ENCODE peak calls at places on chromosomes 6 and 20, in six cellular contexts. One of them, this sample, is unnamed.

GRCh38 chr20:47610945-47611250 is 109.2 kb downstream of the NCOA3 start:
- DNase-seq in transverse colon: no peak
- DNase-seq in breast epithelium: no peak
- DNase-seq in BJ: no peak
- DNase-seq in Peyer's patch: no peak
- DNase-seq in astrocyte: no peak
- DNase-seq in this sample: no peak

GRCh38 chr6:241331-241865 is 50.9 kb upstream of the DUSP22 start:
- DNase-seq in breast epithelium: no peak
- DNase-seq in Peyer's patch: no peak
- DNase-seq in transverse colon: no peak
- DNase-seq in BJ: no peak
- DNase-seq in astrocyte: no peak
- DNase-seq in this sample: no peak

GRCh38 chr6:37205189-37205996 is 35.4 kb downstream of the PIM1 start:
- DNase-seq in Peyer's patch: peak
- DNase-seq in transverse colon: no peak
- DNase-seq in astrocyte: no peak
- DNase-seq in BJ: no peak
- DNase-seq in breast epithelium: no peak
- DNase-seq in this sample: no peak

GRCh38 chr20:36175475-36175995 is 21.0 kb downstream of the EPB41L1 start:
- DNase-seq in BJ: no peak
- DNase-seq in astrocyte: no peak
- DNase-seq in transverse colon: no peak
- DNase-seq in Peyer's patch: no peak
- DNase-seq in breast epithelium: no peak
- DNase-seq in this sample: no peak

GRCh38 chr20:51525241-51526104 is 17.0 kb downstream of the NFATC2 start:
- DNase-seq in BJ: no peak
- DNase-seq in Peyer's patch: peak
- DNase-seq in transverse colon: peak
- DNase-seq in astrocyte: no peak
- DNase-seq in breast epithelium: no peak
- DNase-seq in this sample: no peak

GRCh38 chr20:46040902-46041535 is 12.0 kb downstream of the SLC12A5 start:
- DNase-seq in Peyer's patch: no peak
- DNase-seq in breast epithelium: no peak
- DNase-seq in astrocyte: peak
- DNase-seq in BJ: no peak
- DNase-seq in transverse colon: no peak
- DNase-seq in this sample: no peak

GRCh38 chr6:35294308-35294945 is 3.2 kb upstream of the DEF6 start:
- DNase-seq in Peyer's patch: peak
- DNase-seq in transverse colon: peak
- DNase-seq in BJ: no peak
- DNase-seq in breast epithelium: no peak
- DNase-seq in astrocyte: no peak
- DNase-seq in this sample: peak

GRCh38 chr6:13248053-13248452 is 80.3 kb downstream of the TBC1D7 start:
- DNase-seq in breast epithelium: no peak
- DNase-seq in Peyer's patch: no peak
- DNase-seq in astrocyte: peak
- DNase-seq in BJ: peak
- DNase-seq in transverse colon: no peak
- DNase-seq in this sample: no peak

GRCh38 chr6:1585669-1586049 is 24.1 kb upstream of the FOXC1 start:
- DNase-seq in BJ: no peak
- DNase-seq in breast epithelium: no peak
- DNase-seq in transverse colon: no peak
- DNase-seq in Peyer's patch: no peak
- DNase-seq in astrocyte: no peak
- DNase-seq in this sample: no peak

GRCh38 chr6:139590206-139590605 is 215.8 kb upstream of the CITED2 start:
- DNase-seq in Peyer's patch: no peak
- DNase-seq in transverse colon: peak
- DNase-seq in breast epithelium: no peak
- DNase-seq in BJ: no peak
- DNase-seq in astrocyte: no peak
- DNase-seq in this sample: no peak

GRCh38 chr6:31879901-31880300 is 1.1 kb upstream of the SLC44A4 start:
- DNase-seq in BJ: no peak
- DNase-seq in astrocyte: no peak
- DNase-seq in transverse colon: peak
- DNase-seq in Peyer's patch: no peak
- DNase-seq in breast epithelium: no peak
- DNase-seq in this sample: no peak

GRCh38 chr6:167152858-167153257 is 4.9 kb downstream of the GPR31 start:
- DNase-seq in Peyer's patch: peak
- DNase-seq in BJ: no peak
- DNase-seq in astrocyte: no peak
- DNase-seq in transverse colon: no peak
- DNase-seq in breast epithelium: no peak
- DNase-seq in this sample: no peak

GRCh38 chr6:52540286-52540902 is 36.5 kb downstream of the TRAM2 start:
- DNase-seq in astrocyte: peak
- DNase-seq in BJ: peak
- DNase-seq in transverse colon: no peak
- DNase-seq in breast epithelium: no peak
- DNase-seq in Peyer's patch: no peak
- DNase-seq in this sample: no peak

GRCh38 chr6:26331809-26332226 is 33.2 kb upstream of the BTN3A2 start:
- DNase-seq in astrocyte: no peak
- DNase-seq in BJ: no peak
- DNase-seq in transverse colon: no peak
- DNase-seq in Peyer's patch: no peak
- DNase-seq in breast epithelium: no peak
- DNase-seq in this sample: no peak

GRCh38 chr6:136012198-136012884 is 160.8 kb downstream of the PDE7B start:
- DNase-seq in astrocyte: peak
- DNase-seq in Peyer's patch: no peak
- DNase-seq in BJ: no peak
- DNase-seq in transverse colon: no peak
- DNase-seq in breast epithelium: no peak
- DNase-seq in this sample: no peak

GRCh38 chr6:84253380-84253779 is 25.9 kb upstream of the CEP162 start:
- DNase-seq in breast epithelium: no peak
- DNase-seq in BJ: no peak
- DNase-seq in transverse colon: no peak
- DNase-seq in Peyer's patch: no peak
- DNase-seq in astrocyte: no peak
- DNase-seq in this sample: no peak

GRCh38 chr6:28693751-28694443 is 168.2 kb downstream of the GPX5 start:
- DNase-seq in breast epithelium: no peak
- DNase-seq in astrocyte: no peak
- DNase-seq in transverse colon: no peak
- DNase-seq in BJ: no peak
- DNase-seq in Peyer's patch: no peak
- DNase-seq in this sample: no peak

GRCh38 chr6:85496856-85497255 is 47.0 kb downstream of the NT5E start:
- DNase-seq in BJ: no peak
- DNase-seq in breast epithelium: no peak
- DNase-seq in Peyer's patch: no peak
- DNase-seq in astrocyte: no peak
- DNase-seq in transverse colon: no peak
- DNase-seq in this sample: no peak

GRCh38 chr6:111874030-111874425 is 776 bp upstream of the FYN start:
- DNase-seq in Peyer's patch: peak
- DNase-seq in breast epithelium: no peak
- DNase-seq in BJ: no peak
- DNase-seq in transverse colon: peak
- DNase-seq in astrocyte: no peak
- DNase-seq in this sample: no peak

GRCh38 chr20:61926253-61926613 is 139.4 kb downstream of the TAF4 start:
- DNase-seq in astrocyte: no peak
- DNase-seq in breast epithelium: no peak
- DNase-seq in transverse colon: no peak
- DNase-seq in Peyer's patch: no peak
- DNase-seq in BJ: no peak
- DNase-seq in this sample: no peak

GRCh38 chr6:45663181-45664180 is 285.7 kb upstream of the SUPT3H start:
- DNase-seq in breast epithelium: no peak
- DNase-seq in astrocyte: peak
- DNase-seq in transverse colon: peak
- DNase-seq in Peyer's patch: peak
- DNase-seq in BJ: no peak
- DNase-seq in this sample: no peak

GRCh38 chr6:34888874-34889555 is at the start of gene ANKS1A:
- DNase-seq in breast epithelium: peak
- DNase-seq in Peyer's patch: peak
- DNase-seq in BJ: no peak
- DNase-seq in transverse colon: peak
- DNase-seq in astrocyte: peak
- DNase-seq in this sample: peak

GRCh38 chr6:31058128-31058894 is 48.0 kb downstream of the MUC22 start:
- DNase-seq in astrocyte: peak
- DNase-seq in Peyer's patch: peak
- DNase-seq in breast epithelium: no peak
- DNase-seq in transverse colon: no peak
- DNase-seq in BJ: peak
- DNase-seq in this sample: no peak

GRCh38 chr20:1209447-1210387 is 6.5 kb downstream of the C20orf202 start:
- DNase-seq in transverse colon: no peak
- DNase-seq in Peyer's patch: no peak
- DNase-seq in astrocyte: no peak
- DNase-seq in BJ: no peak
- DNase-seq in breast epithelium: no peak
- DNase-seq in this sample: no peak
- TF ChIP-seq CTCF in transverse colon: no peak
- TF ChIP-seq CTCF in Peyer's patch: no peak
- TF ChIP-seq CTCF in astrocyte: peak
- TF ChIP-seq CTCF in BJ: peak
- TF ChIP-seq CTCF in breast epithelium: no peak
- TF ChIP-seq CTCF in this sample: peak

DNA sequence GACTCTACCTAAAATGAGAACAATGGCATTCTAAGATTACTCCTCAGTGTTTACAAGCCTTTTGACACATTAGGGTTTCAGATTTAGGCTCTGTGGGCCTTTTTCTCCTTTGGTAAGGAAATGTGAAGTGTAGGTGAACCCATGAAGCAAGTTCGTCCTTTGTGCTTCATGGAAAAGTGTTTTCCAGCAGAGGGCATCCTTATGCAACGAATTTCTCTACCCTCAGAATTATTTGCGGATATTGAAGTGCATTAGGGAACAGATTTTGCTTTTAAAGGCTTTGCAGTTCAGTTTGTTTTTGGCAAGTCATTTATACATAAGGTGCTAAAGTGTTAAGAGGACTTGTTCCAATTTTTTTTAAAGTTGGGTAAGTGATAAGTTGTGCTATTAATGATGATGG is 55.7 kb upstream of the FERMT1 start:
- DNase-seq in transverse colon: no peak
- DNase-seq in breast epithelium: no peak
- DNase-seq in astrocyte: peak
- DNase-seq in Peyer's patch: no peak
- DNase-seq in BJ: no peak
- DNase-seq in this sample: no peak
- TF ChIP-seq CTCF in transverse colon: peak
- TF ChIP-seq CTCF in breast epithelium: no peak
- TF ChIP-seq CTCF in astrocyte: peak
- TF ChIP-seq CTCF in Peyer's patch: no peak
- TF ChIP-seq CTCF in BJ: peak
- TF ChIP-seq CTCF in this sample: peak

GRCh38 chr6:163748036-163748435 is 333.5 kb downstream of the QKI start:
- DNase-seq in breast epithelium: no peak
- DNase-seq in Peyer's patch: no peak
- DNase-seq in transverse colon: no peak
- DNase-seq in BJ: no peak
- DNase-seq in astrocyte: no peak
- DNase-seq in this sample: no peak

GRCh38 chr6:163744256-163744925 is 329.9 kb downstream of the QKI start:
- DNase-seq in BJ: no peak
- DNase-seq in transverse colon: no peak
- DNase-seq in Peyer's patch: no peak
- DNase-seq in breast epithelium: no peak
- DNase-seq in astrocyte: no peak
- DNase-seq in this sample: no peak

GRCh38 chr6:163743796-163744195 is 329.3 kb downstream of the QKI start:
- DNase-seq in transverse colon: no peak
- DNase-seq in breast epithelium: no peak
- DNase-seq in BJ: no peak
- DNase-seq in astrocyte: no peak
- DNase-seq in Peyer's patch: no peak
- DNase-seq in this sample: no peak

GRCh38 chr6:163748886-163749285 is 334.4 kb downstream of the QKI start:
- DNase-seq in Peyer's patch: no peak
- DNase-seq in breast epithelium: no peak
- DNase-seq in transverse colon: no peak
- DNase-seq in astrocyte: no peak
- DNase-seq in BJ: no peak
- DNase-seq in this sample: no peak

GRCh38 chr6:163745566-163746400 is 331.3 kb downstream of the QKI start:
- DNase-seq in transverse colon: no peak
- DNase-seq in breast epithelium: no peak
- DNase-seq in BJ: peak
- DNase-seq in astrocyte: peak
- DNase-seq in Peyer's patch: no peak
- DNase-seq in this sample: no peak
- TF ChIP-seq CTCF in transverse colon: no peak
- TF ChIP-seq CTCF in breast epithelium: no peak
- TF ChIP-seq CTCF in BJ: no peak
- TF ChIP-seq CTCF in astrocyte: no peak
- TF ChIP-seq CTCF in Peyer's patch: no peak
- TF ChIP-seq CTCF in this sample: no peak

DNA sequence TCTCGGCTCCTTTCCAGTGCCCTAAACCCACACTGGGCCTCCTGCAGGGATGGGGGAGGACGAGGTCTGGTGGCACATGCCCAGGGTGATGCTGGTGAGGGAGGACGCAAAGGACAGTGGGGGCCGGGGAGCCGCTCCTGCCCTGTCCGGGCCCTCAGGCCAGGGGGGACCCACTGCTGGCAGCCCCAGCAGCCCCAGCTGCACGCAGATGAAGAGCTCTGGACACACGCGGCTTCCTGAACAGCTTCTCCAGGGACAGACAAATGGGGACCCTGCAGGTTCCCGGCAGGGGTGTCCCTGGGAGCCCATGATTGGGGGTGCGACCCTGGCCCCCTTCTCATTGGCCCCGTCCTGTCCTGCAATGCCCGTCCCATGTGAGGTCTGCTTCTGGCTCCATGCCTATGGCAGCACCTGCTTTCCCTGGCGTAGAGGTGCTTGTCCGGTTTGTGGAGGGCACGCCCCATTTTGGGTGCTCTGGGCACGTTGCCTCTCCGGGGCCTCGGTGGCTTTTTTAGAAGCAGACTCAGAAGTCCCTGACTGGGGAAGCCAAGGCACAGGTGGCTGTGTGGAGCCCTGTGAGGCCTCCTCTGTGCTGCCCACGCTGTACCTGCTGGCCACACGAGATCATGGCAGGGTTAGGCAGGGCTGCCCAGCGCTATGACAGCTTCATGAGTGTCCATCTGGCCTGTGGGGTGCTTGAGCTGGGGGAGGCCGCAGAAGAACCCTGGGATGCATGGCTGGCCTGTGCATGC is 15.4 kb upstream of the TNFRSF6B start:
- DNase-seq in BJ: no peak
- DNase-seq in breast epithelium: no peak
- DNase-seq in astrocyte: no peak
- DNase-seq in transverse colon: no peak
- DNase-seq in Peyer's patch: no peak
- DNase-seq in this sample: no peak
- TF ChIP-seq CTCF in BJ: no peak
- TF ChIP-seq CTCF in breast epithelium: no peak
- TF ChIP-seq CTCF in astrocyte: no peak
- TF ChIP-seq CTCF in transverse colon: no peak
- TF ChIP-seq CTCF in Peyer's patch: no peak
- TF ChIP-seq CTCF in this sample: no peak